ENCODE peak calls at places on chromosomes 4 and X, in ten cellular contexts. One of them, this sample, is unnamed.

GRCh38 chr4:7144374-7145290 is 47.7 kb upstream of the SORCS2 start:
- DNase-seq in A549: no peak
- DNase-seq in transverse colon: no peak
- DNase-seq in K562: no peak
- DNase-seq in ovary: no peak
- DNase-seq in stomach: no peak
- DNase-seq in esophagus muscularis mucosa: no peak
- DNase-seq in GM12878: no peak
- DNase-seq in suprapubic skin: no peak
- DNase-seq in SK-N-SH: no peak
- DNase-seq in this sample: no peak

GRCh38 chrX:29662759-29663503 is 552.4 kb upstream of the MAGEB2 start:
- DNase-seq in A549: peak; percentile 98
- DNase-seq in transverse colon: no peak
- DNase-seq in K562: no peak
- DNase-seq in ovary: no peak
- DNase-seq in stomach: no peak
- DNase-seq in esophagus muscularis mucosa: no peak
- DNase-seq in GM12878: peak; percentile 7
- DNase-seq in suprapubic skin: no peak
- DNase-seq in SK-N-SH: no peak
- DNase-seq in this sample: no peak

GRCh38 chrX:66961665-66962064 is 322.8 kb upstream of the EDA2R start:
- DNase-seq in A549: no peak
- DNase-seq in transverse colon: no peak
- DNase-seq in K562: no peak
- DNase-seq in ovary: no peak
- DNase-seq in stomach: no peak
- DNase-seq in esophagus muscularis mucosa: no peak
- DNase-seq in GM12878: no peak
- DNase-seq in suprapubic skin: no peak
- DNase-seq in SK-N-SH: no peak
- DNase-seq in this sample: no peak

GRCh38 chr4:41160856-41161255 is 53.5 kb downstream of the APBB2 start:
- DNase-seq in A549: no peak
- DNase-seq in transverse colon: no peak
- DNase-seq in K562: no peak
- DNase-seq in ovary: no peak
- DNase-seq in stomach: no peak
- DNase-seq in esophagus muscularis mucosa: peak; percentile 3
- DNase-seq in GM12878: no peak
- DNase-seq in suprapubic skin: no peak
- DNase-seq in SK-N-SH: no peak
- DNase-seq in this sample: no peak

GRCh38 chrX:136272325-136272724 is 21.1 kb upstream of the MAP7D3 start:
- DNase-seq in A549: peak; percentile 11
- DNase-seq in transverse colon: no peak
- DNase-seq in K562: peak; percentile 11
- DNase-seq in ovary: no peak
- DNase-seq in stomach: no peak
- DNase-seq in esophagus muscularis mucosa: no peak
- DNase-seq in GM12878: no peak
- DNase-seq in suprapubic skin: no peak
- DNase-seq in SK-N-SH: no peak
- DNase-seq in this sample: no peak

GRCh38 chr4:151957163-151957562 is 196.4 kb upstream of the GATB start:
- DNase-seq in A549: no peak
- DNase-seq in transverse colon: no peak
- DNase-seq in K562: no peak
- DNase-seq in ovary: no peak
- DNase-seq in stomach: no peak
- DNase-seq in esophagus muscularis mucosa: no peak
- DNase-seq in GM12878: no peak
- DNase-seq in suprapubic skin: no peak
- DNase-seq in SK-N-SH: no peak
- DNase-seq in this sample: no peak

GRCh38 chrX:48465336-48465933 is 4.6 kb downstream of the SLC38A5 start:
- DNase-seq in A549: no peak
- DNase-seq in transverse colon: no peak
- DNase-seq in K562: no peak
- DNase-seq in ovary: no peak
- DNase-seq in stomach: no peak
- DNase-seq in esophagus muscularis mucosa: no peak
- DNase-seq in GM12878: no peak
- DNase-seq in suprapubic skin: no peak
- DNase-seq in SK-N-SH: peak; percentile 39
- DNase-seq in this sample: no peak

GRCh38 chrX:16797841-16798240 is 11.6 kb downstream of the TXLNG start:
- DNase-seq in A549: no peak
- DNase-seq in transverse colon: no peak
- DNase-seq in K562: no peak
- DNase-seq in ovary: no peak
- DNase-seq in stomach: no peak
- DNase-seq in esophagus muscularis mucosa: no peak
- DNase-seq in GM12878: no peak
- DNase-seq in suprapubic skin: no peak
- DNase-seq in SK-N-SH: no peak
- DNase-seq in this sample: no peak

GRCh38 chr4:120443111-120443510 is 376.5 kb upstream of the MAD2L1 start:
- DNase-seq in A549: no peak
- DNase-seq in transverse colon: no peak
- DNase-seq in K562: no peak
- DNase-seq in ovary: no peak
- DNase-seq in stomach: no peak
- DNase-seq in esophagus muscularis mucosa: no peak
- DNase-seq in GM12878: no peak
- DNase-seq in suprapubic skin: no peak
- DNase-seq in SK-N-SH: no peak
- DNase-seq in this sample: no peak

GRCh38 chr4:96787766-96788165 is 947.9 kb downstream of the PDHA2 start:
- DNase-seq in A549: no peak
- DNase-seq in transverse colon: no peak
- DNase-seq in K562: no peak
- DNase-seq in ovary: no peak
- DNase-seq in stomach: no peak
- DNase-seq in esophagus muscularis mucosa: no peak
- DNase-seq in GM12878: no peak
- DNase-seq in suprapubic skin: no peak
- DNase-seq in SK-N-SH: no peak
- DNase-seq in this sample: no peak

GRCh38 chr4:96786306-96786705 is 946.4 kb downstream of the PDHA2 start:
- DNase-seq in A549: no peak
- DNase-seq in transverse colon: no peak
- DNase-seq in K562: no peak
- DNase-seq in ovary: no peak
- DNase-seq in stomach: no peak
- DNase-seq in esophagus muscularis mucosa: no peak
- DNase-seq in GM12878: no peak
- DNase-seq in suprapubic skin: no peak
- DNase-seq in SK-N-SH: no peak
- DNase-seq in this sample: no peak

GRCh38 chr4:96784336-96784735 is 944.4 kb downstream of the PDHA2 start:
- DNase-seq in A549: no peak
- DNase-seq in transverse colon: no peak
- DNase-seq in K562: no peak
- DNase-seq in ovary: no peak
- DNase-seq in stomach: no peak
- DNase-seq in esophagus muscularis mucosa: no peak
- DNase-seq in GM12878: no peak
- DNase-seq in suprapubic skin: no peak
- DNase-seq in SK-N-SH: no peak
- DNase-seq in this sample: no peak
- TF ChIP-seq EP300 in A549: no peak
- TF ChIP-seq EP300 in transverse colon: no peak
- TF ChIP-seq EP300 in K562: no peak
- TF ChIP-seq EP300 in ovary: no peak
- TF ChIP-seq EP300 in stomach: no peak
- TF ChIP-seq EP300 in esophagus muscularis mucosa: no peak
- TF ChIP-seq EP300 in GM12878: no peak
- TF ChIP-seq EP300 in suprapubic skin: no peak
- TF ChIP-seq EP300 in SK-N-SH: no peak
- TF ChIP-seq EP300 in this sample: no peak

GRCh38 chr4:23835814-23836478 is 53.9 kb downstream of the PPARGC1A start:
- DNase-seq in A549: no peak
- DNase-seq in transverse colon: no peak
- DNase-seq in K562: no peak
- DNase-seq in ovary: no peak
- DNase-seq in stomach: no peak
- DNase-seq in esophagus muscularis mucosa: no peak
- DNase-seq in GM12878: no peak
- DNase-seq in suprapubic skin: no peak
- DNase-seq in SK-N-SH: no peak
- DNase-seq in this sample: no peak
- TF ChIP-seq EP300 in A549: no peak
- TF ChIP-seq EP300 in transverse colon: no peak
- TF ChIP-seq EP300 in K562: no peak
- TF ChIP-seq EP300 in ovary: no peak
- TF ChIP-seq EP300 in stomach: no peak
- TF ChIP-seq EP300 in esophagus muscularis mucosa: no peak
- TF ChIP-seq EP300 in GM12878: no peak
- TF ChIP-seq EP300 in suprapubic skin: no peak
- TF ChIP-seq EP300 in SK-N-SH: no peak
- TF ChIP-seq EP300 in this sample: no peak

GRCh38 chrX:2498781-2499302 is 1.9 kb downstream of the DHRSX start:
- DNase-seq in A549: peak; percentile 45
- DNase-seq in transverse colon: peak; percentile 46
- DNase-seq in K562: peak; percentile 19
- DNase-seq in ovary: no peak
- DNase-seq in stomach: peak; percentile 8
- DNase-seq in esophagus muscularis mucosa: no peak
- DNase-seq in GM12878: no peak
- DNase-seq in suprapubic skin: no peak
- DNase-seq in SK-N-SH: no peak
- DNase-seq in this sample: no peak

GRCh38 chrX:2501246-2502102 is 698 bp upstream of the DHRSX start:
- DNase-seq in A549: no peak
- DNase-seq in transverse colon: no peak
- DNase-seq in K562: peak; percentile 10
- DNase-seq in ovary: no peak
- DNase-seq in stomach: peak; percentile 23
- DNase-seq in esophagus muscularis mucosa: no peak
- DNase-seq in GM12878: no peak
- DNase-seq in suprapubic skin: peak; percentile 72
- DNase-seq in SK-N-SH: no peak
- DNase-seq in this sample: no peak

GRCh38 chrX:2499507-2499906 is 1.3 kb downstream of the DHRSX start:
- DNase-seq in A549: no peak
- DNase-seq in transverse colon: no peak
- DNase-seq in K562: no peak
- DNase-seq in ovary: no peak
- DNase-seq in stomach: peak; percentile 13
- DNase-seq in esophagus muscularis mucosa: no peak
- DNase-seq in GM12878: no peak
- DNase-seq in suprapubic skin: no peak
- DNase-seq in SK-N-SH: no peak
- DNase-seq in this sample: no peak

GRCh38 chrX:2500681-2501151 is at the start of the genes DHRSX and ZBED1:
- DNase-seq in A549: peak; percentile 37
- DNase-seq in transverse colon: peak; percentile 48
- DNase-seq in K562: peak; percentile 57
- DNase-seq in ovary: peak; percentile 33
- DNase-seq in stomach: peak; percentile 51
- DNase-seq in esophagus muscularis mucosa: no peak
- DNase-seq in GM12878: no peak
- DNase-seq in suprapubic skin: no peak
- DNase-seq in SK-N-SH: peak; percentile 90
- DNase-seq in this sample: no peak

GRCh38 chrX:2500091-2500680 is 590 bp downstream of the DHRSX start:
- DNase-seq in A549: peak; percentile 73
- DNase-seq in transverse colon: peak; percentile 36
- DNase-seq in K562: no peak
- DNase-seq in ovary: peak; percentile 38
- DNase-seq in stomach: peak; percentile 30
- DNase-seq in esophagus muscularis mucosa: no peak
- DNase-seq in GM12878: no peak
- DNase-seq in suprapubic skin: no peak
- DNase-seq in SK-N-SH: peak; percentile 84
- DNase-seq in this sample: no peak
- TF ChIP-seq EP300 in A549: no peak
- TF ChIP-seq EP300 in transverse colon: no peak
- TF ChIP-seq EP300 in K562: no peak
- TF ChIP-seq EP300 in ovary: no peak
- TF ChIP-seq EP300 in stomach: no peak
- TF ChIP-seq EP300 in esophagus muscularis mucosa: no peak
- TF ChIP-seq EP300 in GM12878: no peak
- TF ChIP-seq EP300 in suprapubic skin: no peak
- TF ChIP-seq EP300 in SK-N-SH: no peak
- TF ChIP-seq EP300 in this sample: no peak

DNA sequence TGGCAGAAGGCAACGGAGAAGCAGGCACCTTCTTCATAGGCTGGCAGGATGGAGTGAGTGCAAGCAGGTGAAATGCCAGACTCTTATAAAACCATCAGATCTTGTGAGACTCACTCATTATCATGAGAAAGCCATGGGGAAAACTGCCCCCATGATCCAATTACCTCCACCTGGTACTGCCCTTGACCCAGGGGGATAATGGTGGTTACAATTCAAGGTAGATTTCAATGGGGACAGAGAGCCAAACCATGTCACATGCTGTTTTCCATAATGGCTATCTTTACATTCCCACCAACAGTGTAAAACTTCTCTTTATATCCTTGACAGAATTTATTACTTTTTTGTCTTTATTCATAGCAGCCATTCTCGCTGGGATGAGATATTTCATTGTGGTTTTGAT is 663.0 kb upstream of the AGA start:
- DNase-seq in A549: no peak
- DNase-seq in transverse colon: no peak
- DNase-seq in K562: no peak
- DNase-seq in ovary: no peak
- DNase-seq in stomach: no peak
- DNase-seq in esophagus muscularis mucosa: no peak
- DNase-seq in GM12878: no peak
- DNase-seq in suprapubic skin: no peak
- DNase-seq in SK-N-SH: no peak
- DNase-seq in this sample: no peak
- TF ChIP-seq EP300 in A549: no peak
- TF ChIP-seq EP300 in transverse colon: no peak
- TF ChIP-seq EP300 in K562: no peak
- TF ChIP-seq EP300 in ovary: no peak
- TF ChIP-seq EP300 in stomach: no peak
- TF ChIP-seq EP300 in esophagus muscularis mucosa: no peak
- TF ChIP-seq EP300 in GM12878: no peak
- TF ChIP-seq EP300 in suprapubic skin: no peak
- TF ChIP-seq EP300 in SK-N-SH: no peak
- TF ChIP-seq EP300 in this sample: no peak

GRCh38 chr4:94722748-94723147 is 35.0 kb upstream of the BMPR1B start:
- DNase-seq in A549: peak; percentile 44
- DNase-seq in transverse colon: no peak
- DNase-seq in K562: no peak
- DNase-seq in ovary: no peak
- DNase-seq in stomach: no peak
- DNase-seq in esophagus muscularis mucosa: no peak
- DNase-seq in GM12878: no peak
- DNase-seq in suprapubic skin: no peak
- DNase-seq in SK-N-SH: no peak
- DNase-seq in this sample: no peak
- TF ChIP-seq EP300 in A549: no peak
- TF ChIP-seq EP300 in transverse colon: no peak
- TF ChIP-seq EP300 in K562: no peak
- TF ChIP-seq EP300 in ovary: no peak
- TF ChIP-seq EP300 in stomach: no peak
- TF ChIP-seq EP300 in esophagus muscularis mucosa: no peak
- TF ChIP-seq EP300 in GM12878: no peak
- TF ChIP-seq EP300 in suprapubic skin: no peak
- TF ChIP-seq EP300 in SK-N-SH: no peak
- TF ChIP-seq EP300 in this sample: no peak